ENCODE peak calls at places on chromosomes 2 and 18, in seven cellular contexts. R, V, T, F, G, H and Y are unnamed samples.

GRCh38 chr2:109124982-109125594 is 3.9 kb upstream of the SH3RF3 start:
- DNase-seq in R (no peak), V (no peak), H (no peak), T (no peak), G (no peak), F (no peak), Y (no peak)

GRCh38 chr18:49524349-49524748 is 37.3 kb upstream of the C18orf32 start:
- DNase-seq in F (no peak), V (no peak), R (no peak), T (no peak), H (no peak), G (no peak), Y (peak)

GRCh38 chr18:8389391-8390340 is 219.6 kb upstream of the RAB12 start:
- DNase-seq in R (no peak), H (peak), G (no peak), V (peak), F (peak), T (peak), Y (no peak)

GRCh38 chr2:174597347-174598047 is at the start of gene WIPF1:
- DNase-seq in G (peak), H (peak), R (no peak), V (peak), F (no peak), T (no peak), Y (no peak)

GRCh38 chr2:228268756-228269155 is 87.3 kb upstream of the SPHKAP start:
- DNase-seq in G (no peak), T (no peak), V (no peak), R (no peak), H (no peak), F (no peak), Y (no peak)

GRCh38 chr2:16617282-16618266 is 48.1 kb downstream of the CYRIA start:
- DNase-seq in F (no peak), R (no peak), T (no peak), G (no peak), V (no peak), H (peak), Y (no peak)

GRCh38 chr2:88666576-88666975 is 24.9 kb upstream of the RPIA start:
- DNase-seq in H (no peak), R (no peak), T (no peak), V (no peak), G (no peak), F (no peak), Y (no peak)

GRCh38 chr2:107588960-107589542 is 237.6 kb upstream of the RGPD4 start:
- DNase-seq in G (no peak), V (no peak), H (peak), F (no peak), R (no peak), T (no peak), Y (no peak)

GRCh38 chr2:161223139-161223732 is 63.0 kb downstream of the TANK start:
- DNase-seq in F (no peak), H (peak), V (peak), R (no peak), T (no peak), G (peak), Y (no peak)

GRCh38 chr18:48897531-48897930 is 53.2 kb downstream of the SMAD7 start:
- DNase-seq in G (no peak), R (peak), T (no peak), F (no peak), V (no peak), H (no peak), Y (no peak)

GRCh38 chr18:12747530-12748315 is 44.9 kb downstream of the PSMG2 start:
- DNase-seq in T (no peak), V (no peak), H (no peak), G (no peak), R (no peak), F (no peak), Y (no peak)

GRCh38 chr2:48356701-48357322 is 173.1 kb upstream of the STON1 start:
- DNase-seq in R (no peak), H (peak), T (no peak), F (no peak), G (peak), V (peak), Y (no peak)

GRCh38 chr2:196915512-196916189 is 10.9 kb downstream of the PGAP1 start:
- DNase-seq in G (peak), V (no peak), F (no peak), T (no peak), H (no peak), R (no peak), Y (no peak)

GRCh38 chr18:3528251-3528650 is 78.3 kb downstream of the TGIF1 start:
- DNase-seq in V (no peak), R (no peak), G (no peak), T (no peak), F (no peak), H (no peak), Y (no peak)

GRCh38 chr2:101230541-101230993 is 22.1 kb upstream of the CNOT11 start:
- DNase-seq in T (no peak), R (no peak), V (no peak), H (peak), G (no peak), F (no peak), Y (no peak)

GRCh38 chr18:77130229-77131099 is 2.1 kb downstream of the MBP start:
- DNase-seq in V (no peak), G (no peak), H (no peak), F (no peak), R (no peak), T (peak), Y (no peak)
- H3K4me3 ChIP-seq in V (no peak), G (peak), H (peak), F (no peak), R (peak), T (peak), Y (peak)

GRCh38 chr2:20596973-20597867 is 53.7 kb downstream of the HS1BP3 start:
- DNase-seq in G (no peak), T (peak), F (peak), V (no peak), H (peak), R (peak), Y (peak)
- H3K27ac ChIP-seq in G (no peak), T (peak), F (peak), V (peak), H (peak), R (peak), Y (peak)

DNA sequence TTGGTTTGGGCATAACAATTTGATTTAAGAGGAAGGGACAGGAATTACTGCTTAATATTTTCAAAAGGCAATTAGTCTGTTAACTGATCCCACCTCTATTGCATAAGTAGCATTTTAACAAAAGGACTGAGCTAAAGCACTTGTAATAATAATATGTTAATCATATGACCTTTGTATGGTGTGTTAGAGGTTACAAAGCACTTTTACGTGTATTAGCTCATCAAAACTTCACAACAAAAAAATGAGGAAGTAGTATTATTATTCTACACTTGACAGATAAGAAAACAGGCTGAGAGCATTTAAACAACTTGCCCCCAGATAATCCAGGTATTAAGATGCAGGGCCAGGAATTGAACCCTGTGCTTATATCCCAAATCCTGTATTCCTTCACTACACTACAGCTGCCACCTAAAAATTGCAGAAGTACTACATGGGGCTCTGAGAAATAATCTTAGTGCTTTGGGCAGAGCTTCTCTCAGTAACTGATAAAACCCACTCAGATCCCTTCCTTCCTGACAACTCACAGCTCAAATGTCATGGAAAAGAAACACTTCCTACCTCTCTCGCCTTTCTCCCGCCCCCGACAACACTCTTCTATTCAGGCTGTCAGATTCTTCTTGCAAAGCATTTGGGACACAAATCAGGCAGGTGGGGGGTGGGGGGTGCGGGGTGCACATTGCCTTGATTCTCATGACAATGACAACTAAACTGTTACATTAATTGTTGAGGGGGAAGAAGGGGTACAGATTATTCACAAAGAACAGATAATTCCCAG is 20.8 kb upstream of the KCTD1 start:
- DNase-seq in H (no peak), V (no peak), T (no peak), R (no peak), F (no peak), G (no peak), Y (no peak)
- H3K4me3 ChIP-seq in H (no peak), V (no peak), T (no peak), R (no peak), F (no peak), G (no peak), Y (no peak)

DNA sequence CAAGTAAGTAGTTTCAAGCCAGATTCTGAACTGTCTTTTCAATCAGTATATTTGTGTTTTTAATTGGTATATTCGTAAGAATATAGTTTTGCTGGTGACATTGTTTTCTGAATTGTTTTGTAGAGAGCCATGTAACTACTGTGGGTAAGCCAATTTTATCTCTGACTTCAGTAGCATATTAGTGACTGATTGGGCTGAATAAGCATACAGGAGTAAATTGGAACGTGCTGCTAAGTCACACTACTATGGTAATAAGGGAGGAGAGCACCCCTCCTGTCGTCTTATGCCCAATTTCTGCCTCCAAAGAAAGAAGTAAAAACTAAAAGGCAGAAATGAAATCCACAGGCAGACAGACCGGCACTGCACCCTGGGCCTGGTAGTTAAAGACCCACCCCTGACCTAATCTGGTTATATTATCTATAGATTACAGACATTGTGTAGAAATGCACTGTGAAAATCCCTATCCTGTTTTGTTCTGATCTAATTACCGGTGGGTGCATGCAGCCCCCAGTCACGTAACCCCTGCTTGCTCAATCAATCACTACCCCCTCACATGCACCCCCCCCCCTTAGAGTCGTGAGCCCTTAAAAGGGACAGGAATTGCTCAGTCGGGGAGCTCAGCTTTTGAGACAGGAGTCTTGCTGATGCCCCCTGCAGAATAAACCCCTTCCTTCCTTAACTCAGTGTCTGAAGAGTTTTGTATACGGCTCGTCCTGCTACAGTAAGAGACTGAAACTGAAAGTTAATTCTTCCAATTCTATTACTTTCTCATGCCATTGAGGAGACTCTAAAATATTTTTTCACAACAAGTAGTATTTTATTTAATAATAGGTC is 166.9 kb downstream of the ZNF804A start:
- DNase-seq in T (no peak), V (peak), F (no peak), G (no peak), R (no peak), H (peak), Y (no peak)
- H3K27ac ChIP-seq in T (no peak), V (no peak), F (no peak), G (no peak), R (no peak), H (no peak), Y (no peak)

DNA sequence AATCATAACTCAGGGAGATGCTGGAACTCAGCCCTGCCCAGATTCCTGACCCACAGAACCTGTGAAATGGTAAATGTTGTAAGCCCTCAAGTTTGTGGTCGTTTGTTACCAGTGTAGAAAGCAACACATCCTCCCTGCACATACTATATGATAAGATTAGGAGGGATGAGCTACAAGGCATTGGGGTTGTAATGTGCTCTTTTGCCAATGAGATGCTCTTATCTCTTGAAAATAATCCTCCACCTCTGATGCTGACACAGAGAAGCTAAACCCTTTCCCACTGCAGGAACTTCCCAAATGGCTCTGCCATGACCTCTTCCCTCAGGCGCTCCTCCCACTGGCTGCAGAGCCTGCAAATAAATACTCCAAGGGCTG is 23.5 kb downstream of the CDC42EP3 start:
- DNase-seq in R (no peak), G (no peak), V (no peak), F (no peak), T (no peak), H (no peak), Y (no peak)
- H3K4me3 ChIP-seq in R (peak), G (peak), V (no peak), F (no peak), T (no peak), H (no peak), Y (no peak)

DNA sequence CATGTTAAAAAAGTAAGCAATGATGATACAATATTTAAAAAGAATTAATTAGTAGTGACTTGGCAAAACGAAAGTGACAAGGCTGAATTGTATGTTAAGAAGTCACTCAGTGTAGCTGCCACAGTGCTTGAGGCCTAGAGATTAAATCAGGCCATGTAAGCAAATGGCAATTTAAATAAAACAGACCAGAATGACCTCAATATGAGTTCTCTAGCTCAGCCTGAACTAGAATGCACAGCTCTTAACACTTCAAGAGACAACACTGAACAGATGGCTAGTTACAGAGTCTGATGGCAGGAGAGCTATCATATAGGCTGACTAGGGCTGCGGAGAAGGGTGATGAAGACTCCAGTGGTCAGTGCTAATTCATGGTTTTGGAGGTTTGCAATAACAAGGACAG is 117.9 kb upstream of the ZBTB14 start:
- DNase-seq in H (peak), R (no peak), G (no peak), T (no peak), F (no peak), V (no peak), Y (no peak)
- H3K27ac ChIP-seq in H (no peak), R (no peak), G (no peak), T (no peak), F (no peak), V (no peak), Y (no peak)

GRCh38 chr2:188787661-188788044 is 186.5 kb upstream of the COL3A1 start:
- DNase-seq in H (peak), R (no peak), F (no peak), G (no peak), T (no peak), V (no peak), Y (no peak)

GRCh38 chr2:188789951-188790350 is 184.2 kb upstream of the COL3A1 start:
- DNase-seq in F (no peak), H (no peak), T (no peak), G (no peak), R (no peak), V (no peak), Y (no peak)

GRCh38 chr2:188786368-188786781 is 187.8 kb upstream of the COL3A1 start:
- DNase-seq in V (no peak), R (no peak), H (peak), G (no peak), T (no peak), F (no peak), Y (no peak)

GRCh38 chr2:188787002-188787660 is 187.0 kb upstream of the COL3A1 start:
- DNase-seq in R (no peak), T (no peak), V (no peak), F (no peak), H (peak), G (no peak), Y (no peak)

GRCh38 chr2:188788621-188789020 is 185.6 kb upstream of the COL3A1 start:
- DNase-seq in R (no peak), G (no peak), T (no peak), V (no peak), H (peak), F (peak), Y (peak)
- H3K4me3 ChIP-seq in R (peak), G (no peak), T (no peak), V (no peak), H (no peak), F (no peak), Y (no peak)

GRCh38 chr2:163732718-163733117 is 3.1 kb downstream of the FIGN start:
- DNase-seq in T (no peak), R (no peak), V (peak), G (no peak), H (peak), F (no peak), Y (no peak)
- H3K27ac ChIP-seq in T (peak), R (peak), V (no peak), G (no peak), H (no peak), F (peak), Y (peak)

GRCh38 chr2:224668123-224668909 is 47.8 kb downstream of the CCDC195 start:
- DNase-seq in F (no peak), G (no peak), R (no peak), T (no peak), H (no peak), V (no peak), Y (no peak)
- H3K4me3 ChIP-seq in F (no peak), G (no peak), R (no peak), T (no peak), H (no peak), V (no peak), Y (no peak)

GRCh38 chr2:191015229-191015628 is 1.3 kb upstream of the STAT1 start:
- DNase-seq in H (no peak), T (no peak), V (peak), R (no peak), G (no peak), F (no peak), Y (no peak)
- H3K27ac ChIP-seq in H (no peak), T (peak), V (no peak), R (no peak), G (peak), F (no peak), Y (no peak)